ENCODE peak calls at places on chromosomes 2 and 18, in five cellular contexts. One of them, this sample, is unnamed.

GRCh38 chr2:34627003-34627402 is 1027.9 kb upstream of the FAM98A start:
- DNase-seq in choroid plexus epithelial cell: no peak
- DNase-seq in activated CD8-positive, alpha-beta T cell treated with anti-CD3 and anti-CD28 coated beads for 36 hours: no peak
- DNase-seq in BJ: no peak
- DNase-seq in cardiac muscle cell: no peak
- DNase-seq in this sample: no peak

GRCh38 chr2:211822686-211823335 is 715.8 kb downstream of the ERBB4 start:
- DNase-seq in choroid plexus epithelial cell: no peak
- DNase-seq in activated CD8-positive, alpha-beta T cell treated with anti-CD3 and anti-CD28 coated beads for 36 hours: no peak
- DNase-seq in BJ: no peak
- DNase-seq in cardiac muscle cell: no peak
- DNase-seq in this sample: no peak

GRCh38 chr2:60476206-60476946 is 77.1 kb downstream of the BCL11A start:
- DNase-seq in choroid plexus epithelial cell: no peak
- DNase-seq in activated CD8-positive, alpha-beta T cell treated with anti-CD3 and anti-CD28 coated beads for 36 hours: no peak
- DNase-seq in BJ: no peak
- DNase-seq in cardiac muscle cell: no peak
- DNase-seq in this sample: no peak

GRCh38 chr2:172968061-172968469 is 107.6 kb upstream of the MAP3K20 start:
- DNase-seq in choroid plexus epithelial cell: peak; percentile 94
- DNase-seq in activated CD8-positive, alpha-beta T cell treated with anti-CD3 and anti-CD28 coated beads for 36 hours: no peak
- DNase-seq in BJ: peak; percentile 27
- DNase-seq in cardiac muscle cell: no peak
- DNase-seq in this sample: no peak

GRCh38 chr2:119402645-119403560 is 28.8 kb upstream of the TMEM37 start:
- DNase-seq in choroid plexus epithelial cell: no peak
- DNase-seq in activated CD8-positive, alpha-beta T cell treated with anti-CD3 and anti-CD28 coated beads for 36 hours: no peak
- DNase-seq in BJ: no peak
- DNase-seq in cardiac muscle cell: no peak
- DNase-seq in this sample: no peak

GRCh38 chr2:124983595-124983994 is 958.5 kb downstream of the CNTNAP5 start:
- DNase-seq in choroid plexus epithelial cell: no peak
- DNase-seq in activated CD8-positive, alpha-beta T cell treated with anti-CD3 and anti-CD28 coated beads for 36 hours: no peak
- DNase-seq in BJ: peak; percentile 62
- DNase-seq in cardiac muscle cell: no peak
- DNase-seq in this sample: no peak

GRCh38 chr2:102606353-102606752 is 13.0 kb upstream of the SLC9A2 start:
- DNase-seq in choroid plexus epithelial cell: peak; percentile 30
- DNase-seq in activated CD8-positive, alpha-beta T cell treated with anti-CD3 and anti-CD28 coated beads for 36 hours: no peak
- DNase-seq in BJ: peak; percentile 3
- DNase-seq in cardiac muscle cell: no peak
- DNase-seq in this sample: no peak

GRCh38 chr2:98875746-98876145 is 60.3 kb downstream of the CRACDL start:
- DNase-seq in choroid plexus epithelial cell: no peak
- DNase-seq in activated CD8-positive, alpha-beta T cell treated with anti-CD3 and anti-CD28 coated beads for 36 hours: no peak
- DNase-seq in BJ: no peak
- DNase-seq in cardiac muscle cell: no peak
- DNase-seq in this sample: no peak

GRCh38 chr18:62505669-62506494 is 16.9 kb upstream of the ZCCHC2 start:
- DNase-seq in choroid plexus epithelial cell: peak; percentile 45
- DNase-seq in activated CD8-positive, alpha-beta T cell treated with anti-CD3 and anti-CD28 coated beads for 36 hours: peak; percentile 58
- DNase-seq in BJ: no peak
- DNase-seq in cardiac muscle cell: no peak
- DNase-seq in this sample: no peak

GRCh38 chr2:33511141-33511540 is 34.7 kb downstream of the RASGRP3 start:
- DNase-seq in choroid plexus epithelial cell: no peak
- DNase-seq in activated CD8-positive, alpha-beta T cell treated with anti-CD3 and anti-CD28 coated beads for 36 hours: no peak
- DNase-seq in BJ: no peak
- DNase-seq in cardiac muscle cell: no peak
- DNase-seq in this sample: no peak

GRCh38 chr2:128372621-128373341 is 54.1 kb upstream of the HS6ST1 start:
- DNase-seq in choroid plexus epithelial cell: no peak
- DNase-seq in activated CD8-positive, alpha-beta T cell treated with anti-CD3 and anti-CD28 coated beads for 36 hours: peak; percentile 61
- DNase-seq in BJ: no peak
- DNase-seq in cardiac muscle cell: no peak
- DNase-seq in this sample: no peak

GRCh38 chr2:69561041-69561550 is 82.4 kb downstream of the AAK1 start:
- DNase-seq in choroid plexus epithelial cell: peak; percentile 29
- DNase-seq in activated CD8-positive, alpha-beta T cell treated with anti-CD3 and anti-CD28 coated beads for 36 hours: no peak
- DNase-seq in BJ: no peak
- DNase-seq in cardiac muscle cell: no peak
- DNase-seq in this sample: no peak

GRCh38 chr2:189798312-189799029 is 14.2 kb downstream of the PMS1 start:
- DNase-seq in choroid plexus epithelial cell: peak; percentile 83
- DNase-seq in activated CD8-positive, alpha-beta T cell treated with anti-CD3 and anti-CD28 coated beads for 36 hours: no peak
- DNase-seq in BJ: no peak
- DNase-seq in cardiac muscle cell: no peak
- DNase-seq in this sample: no peak
- TF ChIP-seq CTCF in choroid plexus epithelial cell: peak; percentile 57
- TF ChIP-seq CTCF in activated CD8-positive, alpha-beta T cell treated with anti-CD3 and anti-CD28 coated beads for 36 hours: peak; percentile 36
- TF ChIP-seq CTCF in BJ: peak; percentile 50
- TF ChIP-seq CTCF in cardiac muscle cell: peak; percentile 49
- TF ChIP-seq CTCF in this sample: no peak

GRCh38 chr2:170932948-170933347 is 3.9 kb downstream of the GORASP2 start:
- DNase-seq in choroid plexus epithelial cell: no peak
- DNase-seq in activated CD8-positive, alpha-beta T cell treated with anti-CD3 and anti-CD28 coated beads for 36 hours: no peak
- DNase-seq in BJ: no peak
- DNase-seq in cardiac muscle cell: no peak
- DNase-seq in this sample: no peak
- TF ChIP-seq CTCF in choroid plexus epithelial cell: no peak
- TF ChIP-seq CTCF in activated CD8-positive, alpha-beta T cell treated with anti-CD3 and anti-CD28 coated beads for 36 hours: no peak
- TF ChIP-seq CTCF in BJ: no peak
- TF ChIP-seq CTCF in cardiac muscle cell: no peak
- TF ChIP-seq CTCF in this sample: peak; percentile 18

GRCh38 chr2:157055660-157056199 is 201.8 kb upstream of the GALNT5 start:
- DNase-seq in choroid plexus epithelial cell: peak; percentile 78
- DNase-seq in activated CD8-positive, alpha-beta T cell treated with anti-CD3 and anti-CD28 coated beads for 36 hours: no peak
- DNase-seq in BJ: no peak
- DNase-seq in cardiac muscle cell: peak; percentile 12
- DNase-seq in this sample: no peak
- TF ChIP-seq CTCF in choroid plexus epithelial cell: peak; percentile 62
- TF ChIP-seq CTCF in activated CD8-positive, alpha-beta T cell treated with anti-CD3 and anti-CD28 coated beads for 36 hours: peak; percentile 49
- TF ChIP-seq CTCF in BJ: peak; percentile 46
- TF ChIP-seq CTCF in cardiac muscle cell: peak; percentile 62
- TF ChIP-seq CTCF in this sample: peak; percentile 56

DNA sequence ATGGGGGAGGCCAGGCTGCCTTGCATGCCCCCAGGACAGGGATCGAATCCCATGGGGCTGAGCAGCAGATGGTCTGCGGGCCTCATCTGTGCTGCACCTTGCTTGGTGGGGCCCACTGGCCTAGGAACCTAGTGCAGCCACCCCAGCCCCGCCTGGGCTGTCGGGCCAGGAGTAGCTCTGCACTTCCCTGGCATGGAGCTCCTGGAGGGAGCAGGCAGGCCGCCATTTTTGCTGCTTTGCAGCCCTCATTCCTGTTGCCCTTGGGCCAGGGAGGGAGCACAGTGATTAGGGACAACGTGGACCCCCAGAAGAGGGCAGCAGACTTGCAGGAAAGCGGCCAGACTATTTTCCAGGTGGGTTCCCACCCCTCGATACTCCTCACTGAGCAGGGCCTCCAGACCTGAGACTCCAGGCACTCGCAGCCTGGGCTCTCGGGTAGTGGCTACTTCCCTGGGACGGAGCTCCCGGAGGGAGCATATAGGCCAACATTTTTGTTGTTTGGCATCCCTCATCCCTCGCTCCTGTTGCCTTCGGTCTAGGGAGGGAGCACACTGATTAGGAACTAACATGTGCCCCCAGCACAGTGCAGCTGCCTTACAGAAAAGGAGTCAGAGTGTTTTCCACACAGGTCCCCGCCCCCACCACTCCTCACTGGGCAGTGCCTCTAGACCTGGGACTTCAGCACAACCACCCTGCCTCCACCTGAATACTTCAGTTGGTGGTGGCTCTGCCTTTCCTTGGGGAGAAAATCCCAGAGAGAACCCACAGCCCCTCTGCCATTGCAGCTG is 99.5 kb downstream of the MAIP1 start:
- DNase-seq in choroid plexus epithelial cell: peak; percentile 23
- DNase-seq in activated CD8-positive, alpha-beta T cell treated with anti-CD3 and anti-CD28 coated beads for 36 hours: no peak
- DNase-seq in BJ: no peak
- DNase-seq in cardiac muscle cell: no peak
- DNase-seq in this sample: peak; percentile 33
- TF ChIP-seq CTCF in choroid plexus epithelial cell: peak; percentile 47
- TF ChIP-seq CTCF in activated CD8-positive, alpha-beta T cell treated with anti-CD3 and anti-CD28 coated beads for 36 hours: no peak
- TF ChIP-seq CTCF in BJ: no peak
- TF ChIP-seq CTCF in cardiac muscle cell: peak; percentile 13
- TF ChIP-seq CTCF in this sample: no peak

GRCh38 chr2:7115364-7115763 is 198.2 kb downstream of the RNF144A start:
- DNase-seq in choroid plexus epithelial cell: no peak
- DNase-seq in activated CD8-positive, alpha-beta T cell treated with anti-CD3 and anti-CD28 coated beads for 36 hours: no peak
- DNase-seq in BJ: no peak
- DNase-seq in cardiac muscle cell: no peak
- DNase-seq in this sample: no peak
- TF ChIP-seq CTCF in choroid plexus epithelial cell: no peak
- TF ChIP-seq CTCF in activated CD8-positive, alpha-beta T cell treated with anti-CD3 and anti-CD28 coated beads for 36 hours: no peak
- TF ChIP-seq CTCF in BJ: no peak
- TF ChIP-seq CTCF in cardiac muscle cell: no peak
- TF ChIP-seq CTCF in this sample: no peak

GRCh38 chr2:121214296-121214695 is 70.7 kb downstream of the TFCP2L1 start:
- DNase-seq in choroid plexus epithelial cell: no peak
- DNase-seq in activated CD8-positive, alpha-beta T cell treated with anti-CD3 and anti-CD28 coated beads for 36 hours: no peak
- DNase-seq in BJ: no peak
- DNase-seq in cardiac muscle cell: no peak
- DNase-seq in this sample: no peak

GRCh38 chr2:121212661-121213325 is 72.2 kb downstream of the TFCP2L1 start:
- DNase-seq in choroid plexus epithelial cell: no peak
- DNase-seq in activated CD8-positive, alpha-beta T cell treated with anti-CD3 and anti-CD28 coated beads for 36 hours: no peak
- DNase-seq in BJ: no peak
- DNase-seq in cardiac muscle cell: no peak
- DNase-seq in this sample: no peak

GRCh38 chr2:121211251-121211650 is 73.8 kb downstream of the TFCP2L1 start:
- DNase-seq in choroid plexus epithelial cell: no peak
- DNase-seq in activated CD8-positive, alpha-beta T cell treated with anti-CD3 and anti-CD28 coated beads for 36 hours: no peak
- DNase-seq in BJ: no peak
- DNase-seq in cardiac muscle cell: no peak
- DNase-seq in this sample: no peak

GRCh38 chr2:121211689-121212151 is 73.3 kb downstream of the TFCP2L1 start:
- DNase-seq in choroid plexus epithelial cell: no peak
- DNase-seq in activated CD8-positive, alpha-beta T cell treated with anti-CD3 and anti-CD28 coated beads for 36 hours: no peak
- DNase-seq in BJ: no peak
- DNase-seq in cardiac muscle cell: no peak
- DNase-seq in this sample: no peak

DNA sequence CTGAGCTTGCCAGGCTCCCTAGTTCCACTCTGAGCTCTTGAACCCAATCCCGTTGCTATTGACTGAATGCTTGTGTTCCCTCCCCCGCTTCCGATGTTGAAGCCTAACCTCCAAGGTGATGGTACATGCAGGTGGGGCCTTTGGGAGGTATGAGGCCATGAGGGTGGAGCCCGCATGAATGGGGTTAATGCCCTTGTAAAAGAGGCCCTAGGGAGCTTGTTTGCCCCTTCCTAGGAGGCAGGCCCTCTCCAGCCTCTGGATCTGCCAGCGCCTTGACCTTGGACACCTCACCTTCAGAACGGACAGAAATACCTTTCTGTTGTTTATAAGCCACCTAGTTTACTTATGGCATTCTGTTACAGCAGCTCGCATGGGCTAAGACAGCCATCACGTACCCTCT is 71.6 kb downstream of the TFCP2L1 start:
- DNase-seq in choroid plexus epithelial cell: no peak
- DNase-seq in activated CD8-positive, alpha-beta T cell treated with anti-CD3 and anti-CD28 coated beads for 36 hours: no peak
- DNase-seq in BJ: no peak
- DNase-seq in cardiac muscle cell: no peak
- DNase-seq in this sample: no peak
- TF ChIP-seq CTCF in choroid plexus epithelial cell: no peak
- TF ChIP-seq CTCF in activated CD8-positive, alpha-beta T cell treated with anti-CD3 and anti-CD28 coated beads for 36 hours: no peak
- TF ChIP-seq CTCF in BJ: no peak
- TF ChIP-seq CTCF in cardiac muscle cell: no peak
- TF ChIP-seq CTCF in this sample: no peak

GRCh38 chr2:71070294-71071025 is 2.0 kb downstream of the NAGK start:
- DNase-seq in choroid plexus epithelial cell: peak; percentile 65
- DNase-seq in activated CD8-positive, alpha-beta T cell treated with anti-CD3 and anti-CD28 coated beads for 36 hours: no peak
- DNase-seq in BJ: no peak
- DNase-seq in cardiac muscle cell: peak; percentile 54
- DNase-seq in this sample: peak; percentile 37
- TF ChIP-seq CTCF in choroid plexus epithelial cell: peak; percentile 61
- TF ChIP-seq CTCF in activated CD8-positive, alpha-beta T cell treated with anti-CD3 and anti-CD28 coated beads for 36 hours: no peak
- TF ChIP-seq CTCF in BJ: peak; percentile 53
- TF ChIP-seq CTCF in cardiac muscle cell: peak; percentile 32
- TF ChIP-seq CTCF in this sample: peak; percentile 47

GRCh38 chr2:236777408-236777807 is 207.8 kb downstream of the ACKR3 start:
- DNase-seq in choroid plexus epithelial cell: peak; percentile 10
- DNase-seq in activated CD8-positive, alpha-beta T cell treated with anti-CD3 and anti-CD28 coated beads for 36 hours: no peak
- DNase-seq in BJ: no peak
- DNase-seq in cardiac muscle cell: no peak
- DNase-seq in this sample: no peak
- TF ChIP-seq CTCF in choroid plexus epithelial cell: no peak
- TF ChIP-seq CTCF in activated CD8-positive, alpha-beta T cell treated with anti-CD3 and anti-CD28 coated beads for 36 hours: no peak
- TF ChIP-seq CTCF in BJ: no peak
- TF ChIP-seq CTCF in cardiac muscle cell: no peak
- TF ChIP-seq CTCF in this sample: no peak

DNA sequence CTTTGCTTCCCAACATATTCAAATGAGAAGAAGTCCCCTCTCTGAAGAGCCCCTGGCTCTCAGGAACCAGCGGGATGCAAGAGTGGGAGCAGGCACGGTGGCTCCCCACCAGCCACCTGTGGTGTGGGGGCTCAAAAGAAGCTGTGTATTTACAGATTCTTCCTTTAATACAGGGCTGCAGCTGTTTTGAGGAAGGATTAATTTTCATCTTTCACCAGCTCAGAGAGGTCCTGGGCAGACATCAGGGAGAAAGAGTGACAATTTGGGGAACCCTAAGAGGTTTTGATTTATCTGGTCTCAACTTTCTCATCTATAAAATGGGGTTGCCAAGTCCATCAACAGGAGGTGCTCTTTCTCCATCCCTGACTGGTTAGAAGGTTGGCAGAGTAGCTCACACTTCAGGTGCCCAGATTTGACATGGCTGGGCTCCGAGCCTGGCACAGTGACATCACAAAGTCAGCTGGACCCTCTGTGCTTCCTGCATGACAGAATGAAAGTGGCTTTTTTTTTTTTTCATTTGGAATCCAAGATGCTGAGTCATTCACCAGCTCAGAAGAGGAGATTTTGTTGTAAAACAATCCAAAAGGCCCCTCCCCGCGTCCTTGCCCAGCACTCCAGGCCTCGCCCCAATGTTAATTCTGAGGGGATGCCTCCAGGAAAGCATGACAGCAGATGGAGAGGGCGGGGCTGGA is 15.5 kb upstream of the SIX2 start:
- DNase-seq in choroid plexus epithelial cell: peak; percentile 85
- DNase-seq in activated CD8-positive, alpha-beta T cell treated with anti-CD3 and anti-CD28 coated beads for 36 hours: no peak
- DNase-seq in BJ: peak; percentile 76
- DNase-seq in cardiac muscle cell: no peak
- DNase-seq in this sample: no peak
- TF ChIP-seq CTCF in choroid plexus epithelial cell: no peak
- TF ChIP-seq CTCF in activated CD8-positive, alpha-beta T cell treated with anti-CD3 and anti-CD28 coated beads for 36 hours: no peak
- TF ChIP-seq CTCF in BJ: no peak
- TF ChIP-seq CTCF in cardiac muscle cell: peak; percentile 21
- TF ChIP-seq CTCF in this sample: no peak

This sample was measured in glutamatergic neuron.